ENCODE peak calls at places on chromosomes 2 and 18, in four cellular contexts. Q is K562, B is IMR-90, E is GM12878. O is an unnamed sample.

GRCh38 chr2:190718652-190719526 is 70.0 kb downstream of the NAB1 start:
- DNase-seq in Q (no peak), B (peak), E (peak), O (peak)

GRCh38 chr2:42753188-42753813 is 10.6 kb downstream of the OXER1 start:
- DNase-seq in Q (peak), B (no peak), E (no peak), O (no peak)

GRCh38 chr2:105539331-105539730 is 140.5 kb upstream of the FHL2 start:
- DNase-seq in Q (no peak), B (no peak), E (no peak), O (no peak)

GRCh38 chr2:239293450-239294430 is 107.1 kb downstream of the HDAC4 start:
- DNase-seq in E (peak), B (no peak), Q (peak), O (no peak)

GRCh38 chr2:240033330-240033678 is 3.1 kb upstream of the OR6B2 start:
- DNase-seq in B (no peak), Q (no peak), E (no peak), O (no peak)

GRCh38 chr2:135091681-135092080 is 39.6 kb downstream of the RAB3GAP1 start:
- DNase-seq in E (no peak), B (no peak), Q (no peak), O (no peak)

GRCh38 chr18:59616501-59616900 is 80.7 kb downstream of the CCBE1 start:
- DNase-seq in E (no peak), Q (no peak), B (no peak), O (no peak)

GRCh38 chr2:128621074-128621473 is 302.4 kb upstream of the HS6ST1 start:
- DNase-seq in E (no peak), Q (no peak), B (no peak), O (no peak)

GRCh38 chr2:109128466-109129355 is at the start of gene SH3RF3:
- DNase-seq in Q (no peak), E (no peak), B (peak), O (peak)

GRCh38 chr2:140041801-140042200 is 1261.6 kb upstream of the NXPH2 start:
- DNase-seq in Q (no peak), E (no peak), B (no peak), O (no peak)

GRCh38 chr2:23412556-23413155 is 27.7 kb downstream of the KLHL29 start:
- DNase-seq in E (no peak), Q (no peak), B (peak), O (no peak)

GRCh38 chr2:18588049-18588448 is 1.3 kb downstream of the NT5C1B start:
- DNase-seq in E (no peak), B (peak), Q (no peak), O (no peak)

GRCh38 chr2:191245869-191246531 is 796 bp downstream of the MYO1B start:
- DNase-seq in E (no peak), B (peak), Q (no peak), O (peak)

GRCh38 chr2:241833101-241833937 is 24.3 kb downstream of the NEU4 start:
- DNase-seq in Q (no peak), B (peak), E (no peak), O (peak)

GRCh38 chr18:44536619-44537018 is 144.1 kb upstream of the SETBP1 start:
- DNase-seq in B (no peak), E (no peak), Q (no peak), O (no peak)

GRCh38 chr2:149492923-149493322 is 94.7 kb downstream of the MMADHC start:
- DNase-seq in E (no peak), B (no peak), Q (no peak), O (no peak)

GRCh38 chr2:28274911-28275685 is 117.6 kb upstream of the FOSL2 start:
- DNase-seq in Q (no peak), E (no peak), B (peak), O (peak)

GRCh38 chr2:128371248-128371630 is 52.6 kb upstream of the HS6ST1 start:
- DNase-seq in E (no peak), Q (no peak), B (no peak), O (no peak)

GRCh38 chr18:35030234-35030989 is 10.8 kb upstream of the MAPRE2 start:
- DNase-seq in B (no peak), Q (no peak), E (no peak), O (no peak)

GRCh38 chr18:33755918-33756590 is 178.0 kb downstream of the ASXL3 start:
- DNase-seq in B (peak), E (no peak), Q (no peak), O (peak)

GRCh38 chr18:52439457-52439856 is 99.5 kb downstream of the DCC start:
- DNase-seq in B (no peak), Q (no peak), E (no peak), O (no peak)

GRCh38 chr2:100235098-100235497 is 87.2 kb downstream of the LONRF2 start:
- DNase-seq in B (peak), Q (no peak), E (no peak), O (no peak)

GRCh38 chr2:29522951-29523669 is 398.3 kb downstream of the ALK start:
- DNase-seq in B (peak), E (no peak), Q (no peak), O (no peak)

GRCh38 chr2:172613035-172613434 is 57.1 kb downstream of the PDK1 start:
- DNase-seq in Q (peak), B (peak), E (no peak), O (no peak)

GRCh38 chr2:205934443-205934842 is 151.5 kb downstream of the INO80D start:
- DNase-seq in Q (no peak), E (no peak), B (no peak), O (no peak)

GRCh38 chr18:61993831-61994230 is 101.0 kb upstream of the RNF152 start:
- DNase-seq in Q (no peak), E (no peak), B (no peak), O (no peak)

GRCh38 chr18:3653859-3654441 is 204.0 kb downstream of the TGIF1 start:
- DNase-seq in Q (peak), B (no peak), E (no peak), O (no peak)

GRCh38 chr2:238467772-238468171 is 41.0 kb downstream of the ASB1 start:
- DNase-seq in B (peak), Q (no peak), E (no peak), O (no peak)

GRCh38 chr2:235394278-235394828 is 99.5 kb upstream of the AGAP1 start:
- DNase-seq in B (peak), E (no peak), Q (no peak), O (no peak)

GRCh38 chr2:233259745-233260144 is 8.3 kb downstream of the ATG16L1 start:
- DNase-seq in E (no peak), B (peak), Q (no peak), O (no peak)

GRCh38 chr2:145356046-145356445 is 836.1 kb upstream of the ZEB2 start:
- DNase-seq in E (no peak), Q (no peak), B (peak), O (no peak)

DNA sequence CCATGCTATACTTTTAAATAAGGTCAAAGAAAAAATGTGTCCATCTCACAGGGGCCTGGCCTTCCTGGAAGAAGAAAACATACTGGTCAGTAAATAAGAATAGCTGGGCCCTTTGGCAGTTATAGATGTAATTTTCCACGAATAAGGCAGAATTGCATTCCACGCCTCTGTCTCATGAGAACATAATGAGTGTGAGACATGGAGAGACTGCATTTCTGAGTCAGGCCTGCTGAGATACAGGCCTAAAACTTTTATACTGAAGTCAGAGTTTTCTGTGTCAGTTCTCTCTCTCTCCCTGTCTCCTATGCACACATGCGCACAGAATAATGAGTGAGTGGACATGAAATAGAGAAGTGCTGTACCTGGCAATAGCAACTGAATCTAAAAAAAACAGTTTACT is 20.4 kb upstream of the IL1R1 start:
- DNase-seq in Q (no peak), B (peak), E (no peak), O (no peak)
- TF ChIP-seq FOS in Q (no peak), B (peak), E (no peak), O (no peak)

GRCh38 chr2:226678422-226678821 is 121.2 kb downstream of the IRS1 start:
- DNase-seq in Q (no peak), E (no peak), B (no peak), O (no peak)
- TF ChIP-seq FOS in Q (no peak), E (no peak), B (no peak), O (no peak)

GRCh38 chr2:160790738-160791137 is 297.1 kb upstream of the RBMS1 start:
- DNase-seq in E (no peak), B (no peak), Q (no peak), O (no peak)
- TF ChIP-seq FOS in E (no peak), B (no peak), Q (no peak), O (no peak)

DNA sequence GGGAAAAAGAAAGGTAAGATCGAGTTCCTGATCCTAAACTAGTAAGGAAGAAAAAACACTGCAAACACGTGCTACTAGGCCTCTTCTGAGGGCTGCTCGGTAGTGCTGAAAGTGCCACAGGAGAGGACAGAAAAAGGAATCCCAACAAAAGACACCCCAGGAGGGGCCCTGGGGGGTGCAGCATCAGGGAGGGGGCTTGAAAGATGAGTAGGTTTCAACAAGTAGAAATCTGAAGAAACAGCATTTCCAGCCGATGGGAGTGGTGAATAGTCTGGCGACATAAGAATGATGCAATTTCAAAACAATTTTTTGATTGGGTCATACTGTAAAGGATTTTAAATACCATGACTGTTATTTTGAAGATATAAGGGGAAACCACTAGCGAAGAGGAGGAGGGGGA is 98.6 kb downstream of the NOL10 start:
- DNase-seq in Q (no peak), E (no peak), B (peak), O (no peak)
- TF ChIP-seq FOS in Q (no peak), E (no peak), B (no peak), O (no peak)

DNA sequence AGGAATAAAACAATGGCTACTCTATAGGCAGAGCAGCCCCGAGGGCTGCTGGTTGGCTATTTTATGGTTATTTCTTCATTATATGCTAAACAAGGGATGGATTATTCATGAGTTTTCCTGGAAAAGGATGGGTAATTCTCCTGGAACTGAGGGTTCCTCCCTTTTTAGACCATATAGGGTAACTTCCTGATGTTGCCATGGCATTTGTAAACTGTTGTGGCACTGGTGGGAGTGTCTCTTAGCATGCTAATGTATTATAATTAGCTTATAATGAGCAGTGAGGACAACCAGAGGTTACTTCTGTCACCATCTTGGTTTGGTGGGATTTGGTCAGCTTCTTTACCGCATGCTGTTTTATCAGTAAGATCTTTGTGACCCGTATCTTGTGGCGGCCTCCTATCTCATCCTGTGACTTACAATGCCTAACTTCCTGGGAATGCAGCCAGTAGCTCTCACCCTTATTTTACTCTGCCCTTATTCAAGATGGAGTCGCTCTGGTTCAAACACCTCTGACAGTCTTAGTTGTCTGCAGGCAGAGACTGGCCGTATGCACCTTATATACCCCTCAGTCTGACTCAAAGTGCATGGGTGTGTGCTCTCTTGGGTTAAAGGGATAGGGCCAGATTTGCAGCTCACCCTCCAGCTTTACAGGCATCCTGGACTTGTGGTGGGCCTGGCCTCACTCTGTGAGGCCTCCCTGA is 57.7 kb downstream of the HAUS1 start:
- DNase-seq in E (no peak), B (no peak), Q (no peak), O (no peak)
- TF ChIP-seq FOS in E (no peak), B (no peak), Q (no peak), O (no peak)

GRCh38 chr18:76382265-76382664 is 112.8 kb downstream of the ZNF516 start:
- DNase-seq in B (peak), Q (no peak), E (no peak), O (no peak)
- TF ChIP-seq FOS in B (no peak), Q (no peak), E (no peak), O (no peak)